ENCODE peak calls at places on chromosome 20, in seven cellular contexts. I, X, A, Z, N, D and U are unnamed samples.
A peak's percentile ranks its signal among the peaks of the same experiment; 100 is the strongest.

GRCh38 chr20:38676576-38676975 is 47.7 kb upstream of the SLC32A1 start:
- DNase-seq in A (no peak), I (no peak), X (no peak), N (no peak), D (no peak), Z (no peak), U (no peak)

GRCh38 chr20:1845701-1846100 is 49.5 kb upstream of the SIRPA start:
- DNase-seq in Z (no peak), A (no peak), D (no peak), N (no peak), I (no peak), X (no peak), U (no peak)

GRCh38 chr20:60086936-60087562 is 128.8 kb downstream of the CDH26 start:
- DNase-seq in D (no peak), I (no peak), A (no peak), N (no peak), X (no peak), Z (no peak), U (no peak)

GRCh38 chr20:17751640-17752039 is 51.9 kb downstream of the BANF2 start:
- DNase-seq in N (no peak), A (no peak), Z (no peak), D (no peak), I (no peak), X (no peak), U (no peak)

GRCh38 chr20:19275038-19275629 is 62.7 kb downstream of the SLC24A3 start:
- DNase-seq in I (no peak), N (no peak), X (no peak), Z (no peak), A (no peak), D (no peak), U (no peak)

GRCh38 chr20:25295386-25296093 is 47.7 kb downstream of the PYGB start:
- DNase-seq in Z (peak; percentile 83), A (no peak), D (no peak), X (peak; percentile 87), N (no peak), I (peak; percentile 69), U (no peak)

GRCh38 chr20:54013397-54013941 is 56.9 kb downstream of the BCAS1 start:
- DNase-seq in X (no peak), I (no peak), N (no peak), Z (no peak), A (no peak), D (no peak), U (no peak)

GRCh38 chr20:44701889-44702288 is 13.3 kb upstream of the CCN5 start:
- DNase-seq in Z (no peak), X (no peak), N (no peak), I (no peak), A (no peak), D (no peak), U (no peak)

GRCh38 chr20:38674178-38675133 is 49.8 kb upstream of the SLC32A1 start:
- DNase-seq in X (peak; percentile 16), Z (no peak), A (peak; percentile 83), I (peak; percentile 2), N (peak; percentile 86), D (peak; percentile 83), U (peak; percentile 68)

GRCh38 chr20:62834967-62835730 is 18.3 kb downstream of the COL9A3 start:
- DNase-seq in I (no peak), A (no peak), D (peak; percentile 62), X (no peak), N (no peak), Z (no peak), U (no peak)

GRCh38 chr20:2005831-2006426 is 12.1 kb upstream of the PDYN start:
- DNase-seq in D (peak; percentile 83), Z (peak; percentile 76), A (peak; percentile 76), X (peak; percentile 74), N (peak; percentile 56), I (peak; percentile 53), U (peak; percentile 81)

GRCh38 chr20:25538838-25539665 is 46.3 kb downstream of the NINL start:
- DNase-seq in X (peak; percentile 64), N (no peak), D (no peak), Z (no peak), A (no peak), I (no peak), U (no peak)

GRCh38 chr20:10490706-10491105 is 55.6 kb downstream of the SLX4IP start:
- DNase-seq in D (no peak), A (peak; percentile 65), Z (no peak), X (no peak), I (no peak), N (no peak), U (no peak)

GRCh38 chr20:32336918-32337347 is 21.2 kb upstream of the ASXL1 start:
- DNase-seq in D (no peak), Z (no peak), N (peak; percentile 69), I (no peak), A (peak; percentile 49), X (no peak), U (no peak)

GRCh38 chr20:39893013-39893685 is 795.9 kb downstream of the MAFB start:
- DNase-seq in A (peak; percentile 27), X (no peak), D (no peak), N (no peak), Z (no peak), I (no peak), U (no peak)

GRCh38 chr20:11777861-11778570 is 139.7 kb upstream of the BTBD3 start:
- DNase-seq in X (peak; percentile 44), Z (no peak), N (no peak), I (no peak), A (no peak), D (no peak), U (no peak)

GRCh38 chr20:33947709-33948295 is 45.9 kb upstream of the RALY start:
- DNase-seq in I (peak; percentile 49), Z (no peak), A (peak; percentile 75), X (peak; percentile 12), D (no peak), N (peak; percentile 87), U (peak; percentile 69)

GRCh38 chr20:3221398-3222226 is 12.3 kb downstream of the ITPA start:
- DNase-seq in I (peak; percentile 44), A (no peak), N (no peak), X (no peak), Z (peak; percentile 79), D (no peak), U (no peak)

GRCh38 chr20:24523661-24524060 is 54.2 kb downstream of the SYNDIG1 start:
- DNase-seq in X (no peak), D (no peak), A (peak; percentile 49), Z (no peak), I (no peak), N (no peak), U (no peak)

GRCh38 chr20:21618697-21619421 is 86.6 kb upstream of the PAX1 start:
- DNase-seq in X (no peak), Z (no peak), I (no peak), A (no peak), N (peak; percentile 24), D (no peak), U (no peak)

GRCh38 chr20:19338380-19338779 is 125.9 kb downstream of the SLC24A3 start:
- DNase-seq in X (no peak), A (no peak), Z (no peak), N (no peak), D (no peak), I (no peak), U (no peak)

GRCh38 chr20:2101057-2101934 is at the start of gene STK35:
- DNase-seq in Z (no peak), A (peak; percentile 71), X (peak; percentile 92), N (peak; percentile 79), D (peak; percentile 92), I (peak; percentile 80), U (peak; percentile 50)

GRCh38 chr20:52422574-52423463 is 231.2 kb upstream of the ZFP64 start:
- DNase-seq in X (no peak), N (no peak), Z (no peak), I (no peak), A (peak; percentile 53), D (no peak), U (no peak)

GRCh38 chr20:25178563-25179438 is 16.7 kb upstream of the ENTPD6 start:
- DNase-seq in I (peak; percentile 64), N (peak; percentile 37), D (no peak), X (peak; percentile 35), A (peak; percentile 49), Z (no peak), U (peak; percentile 53)

GRCh38 chr20:13101701-13102100 is 92.9 kb downstream of the SPTLC3 start:
- DNase-seq in X (peak; percentile 7), A (no peak), D (no peak), N (no peak), I (no peak), Z (no peak), U (no peak)

GRCh38 chr20:41357424-41358163 is 9.0 kb downstream of the EMILIN3 start:
- DNase-seq in N (peak; percentile 19), X (no peak), A (no peak), D (no peak), I (no peak), Z (peak; percentile 50), U (no peak)

GRCh38 chr20:49419785-49420184 is 62.7 kb downstream of the KCNB1 start:
- DNase-seq in N (no peak), Z (no peak), A (no peak), D (peak; percentile 34), I (no peak), X (no peak), U (no peak)

GRCh38 chr20:45157977-45158376 is 16.7 kb upstream of the PI3 start:
- DNase-seq in N (no peak), A (peak; percentile 70), X (peak; percentile 17), D (no peak), I (peak; percentile 86), Z (no peak), U (no peak)

GRCh38 chr20:57682184-57683038 is 27.4 kb downstream of the PMEPA1 start:
- DNase-seq in N (peak; percentile 91), D (no peak), Z (no peak), A (no peak), I (no peak), X (no peak), U (no peak)
- H3K4me1 ChIP-seq in N (peaks cover 98% of the 10 kb centered on the region), D (peaks cover 3% of the 10 kb centered on the region), Z (peaks cover 26% of the 10 kb centered on the region), A (peaks cover 6% of the 10 kb centered on the region), I (no peaks in the 10 kb centered on the region), X (peaks cover 13% of the 10 kb centered on the region), U (no peaks in the 10 kb centered on the region)

GRCh38 chr20:63940472-63941266 is 15.5 kb downstream of the UCKL1 start:
- DNase-seq in X (no peak), A (no peak), N (no peak), D (no peak), Z (peak; percentile 51), I (no peak), U (no peak)
- H3K36me3 ChIP-seq in X (no peaks in the 10 kb centered on the region), A (peaks cover 41% of the 10 kb centered on the region), N (peaks cover 65% of the 10 kb centered on the region), D (peaks cover 9% of the 10 kb centered on the region), Z (peaks cover 75% of the 10 kb centered on the region), I (peaks cover 12% of the 10 kb centered on the region), U (peaks cover 56% of the 10 kb centered on the region)

GRCh38 chr20:8862092-8862491 is 206.8 kb upstream of the PLCB4 start:
- DNase-seq in Z (no peak), A (no peak), N (no peak), X (no peak), I (no peak), D (no peak), U (no peak)
- H3K4me3 ChIP-seq in Z (no peak overlapping the region), A (no peak overlapping the region), N (no peak overlapping the region), X (no peak overlapping the region), I (no peak overlapping the region), D (no peak overlapping the region), U (no peak overlapping the region)

GRCh38 chr20:48215536-48215935 is 430.3 kb upstream of the SULF2 start:
- DNase-seq in A (no peak), Z (no peak), I (no peak), X (no peak), D (no peak), N (no peak), U (no peak)
- H3K4me1 ChIP-seq in A (no peaks in the 10 kb centered on the region), Z (no peaks in the 10 kb centered on the region), I (no peaks in the 10 kb centered on the region), X (no peaks in the 10 kb centered on the region), D (no peaks in the 10 kb centered on the region), N (no peaks in the 10 kb centered on the region), U (no peaks in the 10 kb centered on the region)

GRCh38 chr20:58902003-58902402 is 49.5 kb downstream of the GNAS start:
- DNase-seq in N (no peak), D (no peak), Z (no peak), I (no peak), A (no peak), X (no peak), U (no peak)
- H3K36me3 ChIP-seq in N (peaks cover 98% of the 10 kb centered on the region), D (no peaks in the 10 kb centered on the region), Z (peaks cover 72% of the 10 kb centered on the region), I (peaks cover 14% of the 10 kb centered on the region), A (peaks cover 69% of the 10 kb centered on the region), X (no peaks in the 10 kb centered on the region), U (peaks cover 91% of the 10 kb centered on the region)